ENCODE peak calls at places on chromosomes 5 and 9, in seven cellular contexts. T is AG04449, H is fibroblast of villous mesenchyme, V is fibroblast of pulmonary artery, A is bronchial epithelial cell, N is IMR-90, L is stomach. F is an unnamed sample.
A peak's percentile ranks its signal among the peaks of the same experiment; 100 is the strongest.

GRCh38 chr9:122102156-122102555 is 9.0 kb upstream of the TTLL11 start:
- DNase-seq in V (no peak), L (no peak), T (no peak), H (no peak), A (no peak), N (no peak), F (no peak)

GRCh38 chr9:35748239-35748857 is 680 bp downstream of the GBA2 start:
- DNase-seq in H (peak; percentile 27), L (no peak), N (no peak), A (no peak), T (no peak), V (no peak), F (no peak)

GRCh38 chr5:73812962-73813588 is 187.1 kb downstream of the ARHGEF28 start:
- DNase-seq in N (no peak), L (no peak), V (no peak), H (no peak), A (peak; percentile 62), T (no peak), F (peak; percentile 98)

GRCh38 chr9:113966394-113966793 is 90.3 kb downstream of the ZNF618 start:
- DNase-seq in H (no peak), N (no peak), T (no peak), A (no peak), V (no peak), L (peak; percentile 83), F (no peak)

GRCh38 chr9:34506623-34507022 is 16.2 kb downstream of the ENHO start:
- DNase-seq in V (no peak), L (no peak), N (no peak), T (no peak), A (no peak), H (no peak), F (no peak)

GRCh38 chr5:115069087-115069968 is 100.4 kb downstream of the TRIM36 start:
- DNase-seq in L (peak; percentile 26), V (peak; percentile 61), A (peak; percentile 50), T (peak; percentile 41), H (peak; percentile 52), N (peak; percentile 58), F (no peak)

GRCh38 chr9:70093944-70094343 is 50.3 kb downstream of the MAMDC2 start:
- DNase-seq in H (no peak), T (no peak), V (no peak), N (no peak), A (peak; percentile 18), L (no peak), F (no peak)

GRCh38 chr9:89453452-89453851 is 44.5 kb downstream of the SEMA4D start:
- DNase-seq in H (no peak), A (no peak), T (no peak), N (no peak), V (no peak), L (no peak), F (no peak)

GRCh38 chr9:18926513-18926912 is 106.5 kb downstream of the SAXO1 start:
- DNase-seq in H (no peak), A (no peak), T (no peak), N (no peak), V (no peak), L (no peak), F (no peak)

GRCh38 chr5:132221781-132222648 is 5.6 kb downstream of the P4HA2 start:
- DNase-seq in V (peak; percentile 83), A (peak; percentile 22), H (peak; percentile 87), L (no peak), T (no peak), N (peak; percentile 87), F (no peak)

GRCh38 chr5:56012281-56012963 is 17.7 kb upstream of the IL6ST start:
- DNase-seq in L (peak; percentile 54), V (peak; percentile 74), T (no peak), H (peak; percentile 80), N (peak; percentile 82), A (peak; percentile 67), F (no peak)

GRCh38 chr9:121363586-121363961 is 6.5 kb downstream of the STOM start:
- DNase-seq in L (no peak), A (no peak), H (no peak), T (no peak), V (no peak), N (no peak), F (no peak)

DNA sequence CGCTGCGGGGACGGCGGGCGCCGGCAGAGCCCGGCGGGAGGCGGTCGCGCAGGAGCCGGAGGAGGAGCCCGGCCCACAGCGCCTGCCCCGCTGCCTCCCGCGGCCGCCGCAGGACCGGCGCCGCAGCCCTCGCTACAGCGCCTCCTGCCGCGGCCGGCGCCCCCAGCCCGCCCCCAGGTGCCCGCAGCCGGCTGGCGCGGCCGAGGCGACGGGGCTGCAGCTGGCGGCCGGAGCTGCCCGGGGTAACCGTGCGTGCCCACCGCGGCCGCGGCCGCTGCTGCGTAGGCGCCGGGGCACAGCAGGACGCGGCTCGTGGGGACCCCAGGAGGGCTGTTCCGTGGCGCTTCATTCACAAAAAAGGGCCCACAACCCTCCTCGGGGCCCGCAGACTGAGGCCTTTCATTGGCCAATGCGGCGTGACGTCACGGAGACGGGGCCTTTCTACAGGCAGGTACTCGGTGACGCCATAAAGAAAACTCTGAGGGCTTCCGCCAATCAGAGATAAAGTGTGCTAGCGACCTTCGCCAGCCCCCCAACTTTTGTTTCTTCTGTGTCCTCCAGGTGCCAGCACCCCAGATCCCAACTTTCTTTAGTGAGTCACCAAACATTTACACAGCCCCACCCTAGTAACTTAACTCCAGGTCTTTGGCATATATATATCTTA is at the start of gene CDC14B:
- DNase-seq in N (peak; percentile 90), V (peak; percentile 91), L (peak; percentile 98), H (peak; percentile 88), A (peak; percentile 85), T (peak; percentile 28), F (peak; percentile 85)
- TF ChIP-seq CTCF in N (peak; percentile 46), V (no peak), L (no peak), H (no peak), A (no peak), T (peak; percentile 15), F (no peak)

DNA sequence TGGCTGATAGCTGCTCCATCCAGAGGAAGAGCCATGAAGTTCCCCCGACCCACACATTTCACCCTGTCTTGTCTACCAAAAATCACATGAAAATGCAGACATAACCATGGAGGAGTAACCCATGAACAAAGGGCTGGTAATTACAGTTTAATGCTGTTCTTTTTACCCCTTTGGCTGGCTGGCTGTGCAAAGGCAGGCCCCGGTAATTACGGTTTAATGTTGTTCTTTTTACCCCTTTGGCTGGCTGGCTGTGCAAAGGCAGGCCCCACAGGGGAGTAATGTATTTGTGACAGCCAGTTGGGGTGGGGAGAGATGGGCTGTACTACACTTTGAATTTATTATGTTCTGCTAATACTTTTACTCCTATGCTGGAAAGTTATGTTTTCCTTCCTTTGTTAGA is 41.7 kb downstream of the PIK3R1 start:
- DNase-seq in L (no peak), T (no peak), A (no peak), V (no peak), N (no peak), H (no peak), F (no peak)
- H3K4me3 ChIP-seq in L (no peak overlapping the region), T (no peak overlapping the region), A (no peak overlapping the region), V (no peak overlapping the region), N (no peak overlapping the region), H (no peak overlapping the region), F (no peak overlapping the region)

DNA sequence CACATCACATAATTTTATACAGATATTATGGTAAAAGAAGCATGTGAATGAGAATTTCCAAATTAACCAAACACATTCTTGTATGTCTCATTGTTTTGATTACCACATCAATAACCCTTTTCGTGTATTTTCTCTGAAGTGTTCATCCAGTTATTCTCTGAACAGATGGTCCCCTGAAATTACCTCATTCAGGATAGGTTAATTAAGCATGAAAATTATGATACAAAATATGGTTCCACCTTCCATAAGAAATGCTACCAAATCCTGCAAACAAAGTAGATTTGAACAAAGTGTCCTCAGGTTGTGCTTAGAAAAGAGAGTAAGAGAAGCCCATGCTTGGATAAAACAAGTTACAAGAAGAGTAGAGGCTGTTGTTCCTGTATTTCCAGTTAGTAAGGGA is 83.1 kb upstream of the LMNB1 start:
- DNase-seq in A (no peak), V (no peak), T (no peak), L (no peak), N (no peak), H (no peak), F (no peak)
- TF ChIP-seq CTCF in A (no peak), V (no peak), T (no peak), L (no peak), N (no peak), H (no peak), F (no peak)

GRCh38 chr9:65405253-65405652 is 120.2 kb upstream of the FOXD4L5 start:
- DNase-seq in H (no peak), A (no peak), V (no peak), T (no peak), N (no peak), L (no peak), F (no peak)
- H3K4me3 ChIP-seq in H (no peak overlapping the region), A (no peak overlapping the region), V (no peak overlapping the region), T (no peak overlapping the region), N (no peak overlapping the region), L (no peak overlapping the region), F (no peak overlapping the region)

GRCh38 chr9:6757988-6758417 is 230 bp downstream of the KDM4C start:
- DNase-seq in L (no peak), A (no peak), N (no peak), H (no peak), T (no peak), V (no peak), F (no peak)
- TF ChIP-seq CTCF in L (no peak), A (no peak), N (no peak), H (no peak), T (no peak), V (no peak), F (no peak)

GRCh38 chr5:120999550-120999949 is 535.5 kb downstream of the PRR16 start:
- DNase-seq in T (no peak), H (no peak), V (no peak), L (no peak), A (no peak), N (no peak), F (no peak)
- H3K4me3 ChIP-seq in T (no peak overlapping the region), H (no peak overlapping the region), V (no peak overlapping the region), L (no peak overlapping the region), A (no peak overlapping the region), N (no peak overlapping the region), F (no peak overlapping the region)